ENCODE peak calls at places on chromosomes 12 and 14, in six cellular contexts. G is HCT116, F is fibroblast of mammary gland, U is AG10803, S is lung, L is body of pancreas. W is an unnamed sample.

GRCh38 chr12:4107911-4108697 is 165.5 kb upstream of the CCND2 start:
- DNase-seq in G (no peak), F (no peak), U (no peak), S (no peak), L (no peak), W (no peak)

GRCh38 chr14:77498984-77499527 is 440 bp upstream of the ISM2 start:
- DNase-seq in G (no peak), F (no peak), U (no peak), S (no peak), L (no peak), W (no peak)

GRCh38 chr12:19402743-19403400 is 36.4 kb upstream of the AEBP2 start:
- DNase-seq in G (no peak), F (no peak), U (peak; percentile 56), S (peak; percentile 39), L (peak; percentile 40), W (no peak)

GRCh38 chr12:5171701-5172100 is 128.0 kb downstream of the KCNA5 start:
- DNase-seq in G (peak; percentile 23), F (peak; percentile 28), U (peak; percentile 76), S (peak; percentile 32), L (peak; percentile 17), W (no peak)

GRCh38 chr12:106108187-106108816 is 30.5 kb downstream of the NUAK1 start:
- DNase-seq in G (no peak), F (no peak), U (peak; percentile 68), S (no peak), L (no peak), W (no peak)

GRCh38 chr12:31966558-31967205 is 7.5 kb downstream of the RESF1 start:
- DNase-seq in G (no peak), F (no peak), U (peak; percentile 1), S (no peak), L (no peak), W (no peak)

GRCh38 chr14:46250113-46250703 is 401.4 kb downstream of the RPL10L start:
- DNase-seq in G (peak; percentile 19), F (peak; percentile 37), U (no peak), S (no peak), L (no peak), W (no peak)

GRCh38 chr12:2652401-2653081 is 142.2 kb upstream of the FKBP4 start:
- DNase-seq in G (no peak), F (no peak), U (no peak), S (no peak), L (no peak), W (no peak)

GRCh38 chr12:130143136-130143535 is 19.1 kb upstream of the FZD10 start:
- DNase-seq in G (no peak), F (no peak), U (no peak), S (no peak), L (no peak), W (no peak)

GRCh38 chr12:123150273-123150803 is 552 bp downstream of the PITPNM2 start:
- DNase-seq in G (no peak), F (no peak), U (no peak), S (no peak), L (peak; percentile 45), W (peak; percentile 79)

GRCh38 chr12:127311695-127312364 is 955.1 kb upstream of the TMEM132C start:
- DNase-seq in G (no peak), F (no peak), U (no peak), S (no peak), L (no peak), W (no peak)

GRCh38 chr12:92272301-92272964 is 126.8 kb upstream of the BTG1 start:
- DNase-seq in G (no peak), F (no peak), U (no peak), S (no peak), L (no peak), W (no peak)

GRCh38 chr12:11684393-11684792 is 34.9 kb downstream of the ETV6 start:
- DNase-seq in G (no peak), F (peak; percentile 57), U (no peak), S (no peak), L (no peak), W (no peak)

GRCh38 chr14:68774771-68775613 is 17.9 kb downstream of the ZFP36L1 start:
- DNase-seq in G (no peak), F (peak; percentile 43), U (peak; percentile 87), S (no peak), L (peak; percentile 16), W (peak; percentile 19)

GRCh38 chr12:131808744-131809371 is 19.3 kb upstream of the MMP17 start:
- DNase-seq in G (no peak), F (no peak), U (no peak), S (no peak), L (no peak), W (no peak)

GRCh38 chr12:130557876-130558770 is 158.0 kb downstream of the RIMBP2 start:
- DNase-seq in G (no peak), F (no peak), U (no peak), S (no peak), L (no peak), W (no peak)

GRCh38 chr12:112839386-112839972 is 47.9 kb downstream of the RPH3A start:
- DNase-seq in G (no peak), F (peak; percentile 45), U (peak; percentile 70), S (no peak), L (no peak), W (no peak)

GRCh38 chr14:61876362-61877049 is 114.3 kb downstream of the SNAPC1 start:
- DNase-seq in G (no peak), F (no peak), U (no peak), S (no peak), L (no peak), W (no peak)

GRCh38 chr14:104461676-104462443 is 117.7 kb upstream of the C14orf180 start:
- DNase-seq in G (no peak), F (no peak), U (no peak), S (peak; percentile 16), L (no peak), W (peak; percentile 48)

GRCh38 chr14:69345402-69345801 is 52.7 kb downstream of the ERH start:
- DNase-seq in G (no peak), F (no peak), U (no peak), S (no peak), L (no peak), W (no peak)

GRCh38 chr12:107660230-107660629 is 25.4 kb upstream of the PWP1 start:
- DNase-seq in G (no peak), F (no peak), U (no peak), S (no peak), L (no peak), W (no peak)

GRCh38 chr14:63203618-63204406 is 431 bp upstream of the RHOJ start:
- DNase-seq in G (no peak), F (peak; percentile 88), U (peak; percentile 92), S (peak; percentile 71), L (peak; percentile 43), W (peak; percentile 84)
- TF ChIP-seq CTCF in G (no peak), F (peak; percentile 11), U (peak; percentile 38), S (no peak), L (no peak), W (no peak)

DNA sequence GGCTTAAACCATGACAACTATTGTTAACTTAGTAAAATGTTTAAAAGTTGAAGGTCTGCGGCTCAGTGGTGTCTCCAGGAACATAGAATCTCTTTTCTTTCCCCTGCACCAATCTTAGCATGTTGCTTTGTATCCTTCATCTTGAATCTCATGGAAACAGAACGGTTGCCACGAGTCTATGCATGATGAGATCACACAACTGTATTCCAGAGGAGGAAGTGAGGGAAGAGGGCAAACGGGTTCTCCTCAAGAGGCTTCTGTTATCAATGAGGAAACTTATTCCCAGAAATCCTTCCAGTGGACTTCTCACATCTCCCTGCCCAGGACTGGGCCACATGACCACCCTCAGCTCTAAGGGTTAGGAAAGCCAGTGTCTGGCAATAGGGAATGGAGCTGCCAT is 17.3 kb downstream of the PLXNC1 start:
- DNase-seq in G (no peak), F (no peak), U (no peak), S (no peak), L (no peak), W (no peak)
- H3K4me3 ChIP-seq in G (no peak overlapping the region), F (no peak overlapping the region), U (no peak overlapping the region), S (no peak overlapping the region), L (no peak overlapping the region), W (no peak overlapping the region)

GRCh38 chr14:75315143-75315542 is 36.5 kb downstream of the FOS start:
- DNase-seq in G (no peak), F (peak; percentile 69), U (peak; percentile 67), S (no peak), L (no peak), W (peak; percentile 45)

GRCh38 chr14:75317148-75317547 is 38.5 kb downstream of the FOS start:
- DNase-seq in G (no peak), F (no peak), U (no peak), S (no peak), L (no peak), W (no peak)

GRCh38 chr14:75322746-75323145 is 44.1 kb downstream of the FOS start:
- DNase-seq in G (no peak), F (no peak), U (no peak), S (no peak), L (no peak), W (no peak)

GRCh38 chr14:75318353-75318752 is 39.7 kb downstream of the FOS start:
- DNase-seq in G (no peak), F (no peak), U (no peak), S (no peak), L (no peak), W (no peak)

DNA sequence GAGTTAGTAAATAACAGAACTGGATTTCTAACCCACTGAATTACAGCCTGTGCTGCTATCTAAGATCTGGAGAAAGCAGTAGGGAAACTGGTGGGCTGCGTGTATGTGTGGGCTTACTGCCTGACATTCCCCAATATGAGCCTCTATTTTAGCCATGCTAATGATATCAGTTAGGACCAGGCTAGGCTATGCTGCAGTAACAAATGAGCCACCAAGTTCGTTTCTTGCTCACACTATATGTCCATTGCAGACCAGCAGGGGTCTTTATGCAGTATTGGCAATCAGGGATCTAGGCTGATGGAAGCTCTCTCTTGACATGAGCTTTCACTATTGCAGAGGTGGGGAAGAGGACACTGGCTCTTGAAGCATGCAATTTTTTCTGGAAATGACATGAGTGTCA is 40.4 kb downstream of the FOS start:
- DNase-seq in G (no peak), F (no peak), U (no peak), S (no peak), L (no peak), W (no peak)
- TF ChIP-seq CTCF in G (no peak), F (no peak), U (no peak), S (no peak), L (no peak), W (no peak)

GRCh38 chr12:80261403-80261802 is 162.1 kb downstream of the OTOGL start:
- DNase-seq in G (no peak), F (no peak), U (no peak), S (no peak), L (no peak), W (no peak)

GRCh38 chr12:80262372-80263170 is 163.2 kb downstream of the OTOGL start:
- DNase-seq in G (no peak), F (peak; percentile 54), U (peak; percentile 59), S (no peak), L (no peak), W (no peak)

GRCh38 chr12:80268924-80269749 is 169.8 kb downstream of the OTOGL start:
- DNase-seq in G (peak; percentile 54), F (peak; percentile 90), U (peak; percentile 75), S (no peak), L (no peak), W (no peak)

GRCh38 chr12:80264386-80264785 is 165.0 kb downstream of the OTOGL start:
- DNase-seq in G (no peak), F (peak; percentile 4), U (peak; percentile 55), S (no peak), L (no peak), W (no peak)

DNA sequence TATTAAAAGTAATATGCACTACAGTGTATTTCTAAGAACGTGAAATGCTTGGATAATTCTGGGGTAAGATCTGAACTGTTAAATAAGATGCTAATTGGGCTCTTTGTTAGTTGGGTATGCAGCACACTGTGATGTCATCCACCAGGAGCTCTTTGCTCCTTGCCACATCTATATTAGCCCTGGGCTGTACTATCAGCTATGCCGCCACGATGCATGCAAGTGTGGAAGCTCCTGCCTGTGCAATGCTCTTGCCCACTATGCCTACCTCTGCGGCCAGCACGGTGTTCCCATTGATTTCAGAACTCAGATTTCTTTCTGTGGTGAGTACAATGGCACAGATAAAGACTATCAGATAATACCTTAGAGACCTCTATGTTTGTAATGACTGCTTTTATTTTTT is 165.6 kb downstream of the OTOGL start:
- DNase-seq in G (no peak), F (no peak), U (no peak), S (no peak), L (no peak), W (no peak)
- H3K4me3 ChIP-seq in G (no peak overlapping the region), F (no peak overlapping the region), U (no peak overlapping the region), S (no peak overlapping the region), L (no peak overlapping the region), W (no peak overlapping the region)